ENCODE peak calls at places on chromosomes 3 and 15, in seven cellular contexts. N is gastrocnemius medialis, M is EL, W is HS-27A, I is NCI-H82, C is progenitor cell of endocrine pancreas, J is RWPE1. V is an unnamed sample.

GRCh38 chr15:76678766-76679165 is 226.4 kb downstream of the SCAPER start:
- DNase-seq in J (no peak), I (peak), M (peak), N (no peak), C (no peak), W (no peak), V (no peak)

GRCh38 chr15:34437687-34438086 is at the start of gene GOLGA8A:
- DNase-seq in J (peak), C (peak), I (peak), N (peak), W (peak), M (peak), V (peak)

GRCh38 chr3:100753846-100754245 is 44.6 kb downstream of the TFG start:
- DNase-seq in M (no peak), W (no peak), N (no peak), I (no peak), J (no peak), C (no peak), V (no peak)

GRCh38 chr3:188219147-188219546 is 65.2 kb downstream of the LPP start:
- DNase-seq in N (no peak), J (no peak), M (no peak), W (no peak), I (no peak), C (no peak), V (no peak)

GRCh38 chr3:65871305-65872141 is 167.2 kb downstream of the MAGI1 start:
- DNase-seq in J (no peak), M (no peak), W (no peak), C (no peak), N (peak), I (peak), V (peak)

GRCh38 chr3:184395320-184395660 is 15.4 kb downstream of the CHRD start:
- DNase-seq in J (no peak), C (no peak), M (no peak), W (no peak), N (no peak), I (no peak), V (no peak)

GRCh38 chr3:154228561-154229216 is 95.6 kb downstream of the DHX36 start:
- DNase-seq in M (no peak), I (no peak), C (no peak), W (no peak), N (no peak), J (no peak), V (no peak)

GRCh38 chr3:98188553-98188952 is 22.1 kb downstream of the OR5H15 start:
- DNase-seq in C (no peak), M (peak), N (no peak), I (peak), W (no peak), J (peak), V (no peak)

GRCh38 chr3:171121801-171122200 is 95.3 kb upstream of the SLC2A2 start:
- DNase-seq in M (no peak), I (no peak), J (no peak), C (no peak), N (no peak), W (no peak), V (no peak)